ENCODE peak calls at places on chromosome 14, in eight cellular contexts. Y is LoVo, H is NCI-H1105, J is fibroblast of the aortic adventitia, B is MV-4-11, D is Kasumi-1, Z is SW 1271, F is astrocyte of the cerebellum. X is an unnamed sample.

GRCh38 chr14:29264865-29265264 is 498.3 kb downstream of the FOXG1 start:
- DNase-seq in Y (no peak), J (no peak), D (no peak), Z (no peak), B (no peak), H (no peak), F (no peak), X (no peak)

GRCh38 chr14:75831455-75831854 is 150.3 kb downstream of the TGFB3 start:
- DNase-seq in F (peak; percentile 83), Y (peak; percentile 38), H (peak; percentile 70), B (no peak), J (peak; percentile 81), Z (no peak), D (peak; percentile 74), X (peak; percentile 70)

GRCh38 chr14:56117765-56118610 is at the start of gene PELI2:
- DNase-seq in Y (peak; percentile 69), J (peak; percentile 68), F (peak; percentile 23), D (peak; percentile 60), Z (no peak), H (peak; percentile 80), B (peak; percentile 66), X (peak; percentile 83)

GRCh38 chr14:24232645-24233537 is at the start of gene GMPR2:
- DNase-seq in Z (no peak), F (no peak), D (peak; percentile 91), B (no peak), H (peak; percentile 77), Y (no peak), J (no peak), X (no peak)

GRCh38 chr14:54627718-54628345 is 60.9 kb downstream of the SAMD4A start:
- DNase-seq in Z (no peak), F (no peak), D (peak; percentile 59), Y (no peak), H (no peak), J (peak; percentile 63), B (peak; percentile 12), X (peak; percentile 78)

GRCh38 chr14:24392327-24393098 is 6.3 kb upstream of the NYNRIN start:
- DNase-seq in F (no peak), B (no peak), D (no peak), Z (no peak), H (peak; percentile 13), Y (peak; percentile 77), J (peak; percentile 57), X (peak; percentile 75)

GRCh38 chr14:37232907-37233481 is 35.3 kb downstream of the MIPOL1 start:
- DNase-seq in Z (no peak), F (peak; percentile 34), H (peak; percentile 54), J (peak; percentile 69), Y (peak; percentile 44), D (peak; percentile 53), B (peak; percentile 35), X (peak; percentile 71)

GRCh38 chr14:77045570-77045890 is 17.0 kb upstream of the IRF2BPL start:
- DNase-seq in H (no peak), Z (no peak), B (no peak), D (no peak), Y (peak; percentile 51), F (no peak), J (no peak), X (no peak)

GRCh38 chr14:72607386-72608125 is 286.3 kb downstream of the DPF3 start:
- DNase-seq in F (no peak), Z (no peak), D (no peak), H (no peak), J (no peak), B (no peak), Y (no peak), X (no peak)

GRCh38 chr14:50230601-50231474 is 540 bp downstream of the SOS2 start:
- DNase-seq in B (peak; percentile 61), D (peak; percentile 42), J (peak; percentile 74), H (peak; percentile 40), Z (peak; percentile 31), Y (peak; percentile 57), F (peak; percentile 22), X (peak; percentile 73)

GRCh38 chr14:94075008-94075407 is 6.0 kb downstream of the DDX24 start:
- DNase-seq in F (no peak), B (no peak), H (no peak), Z (no peak), Y (no peak), J (no peak), D (no peak), X (no peak)

GRCh38 chr14:104107611-104108569 is 22.4 kb downstream of the ASPG start:
- DNase-seq in Z (no peak), H (no peak), F (no peak), J (no peak), D (no peak), B (no peak), Y (no peak), X (no peak)

GRCh38 chr14:105173901-105174894 is 5.6 kb upstream of the JAG2 start:
- DNase-seq in B (peak; percentile 56), Y (no peak), D (peak; percentile 45), J (no peak), Z (no peak), F (no peak), H (no peak), X (no peak)

GRCh38 chr14:60133487-60133886 is 31.7 kb downstream of the DHRS7 start:
- DNase-seq in D (no peak), H (no peak), F (no peak), J (no peak), Y (no peak), Z (no peak), B (no peak), X (peak; percentile 11)

GRCh38 chr14:80390911-80391310 is 179.6 kb upstream of the DIO2 start:
- DNase-seq in H (no peak), F (no peak), D (no peak), B (no peak), Z (no peak), Y (no peak), J (peak; percentile 46), X (peak; percentile 66)

GRCh38 chr14:76985021-76985420 is 43.5 kb downstream of the IRF2BPL start:
- DNase-seq in F (no peak), Z (no peak), D (no peak), J (peak; percentile 30), Y (no peak), B (no peak), H (no peak), X (peak; percentile 37)

GRCh38 chr14:76091036-76091435 is 60.7 kb upstream of the GPATCH2L start:
- DNase-seq in Z (no peak), Y (no peak), B (no peak), D (no peak), F (no peak), J (peak; percentile 18), H (no peak), X (peak; percentile 10)

GRCh38 chr14:68616255-68616902 is 176.5 kb downstream of the ZFP36L1 start:
- DNase-seq in F (no peak), J (peak; percentile 50), B (no peak), Y (no peak), H (no peak), D (peak; percentile 32), Z (no peak), X (peak; percentile 57)

GRCh38 chr14:75636100-75636692 is 24.5 kb downstream of the ERG28 start:
- DNase-seq in H (no peak), J (peak; percentile 17), B (no peak), D (no peak), F (no peak), Y (no peak), Z (no peak), X (peak; percentile 48)

GRCh38 chr14:49621114-49621881 is 699 bp downstream of the MGAT2 start:
- DNase-seq in Z (peak; percentile 18), D (peak; percentile 66), Y (no peak), J (peak; percentile 42), B (peak; percentile 74), H (peak; percentile 65), F (peak; percentile 24), X (peak; percentile 61)

GRCh38 chr14:105944632-105945610 is 418.5 kb downstream of the TMEM121 start:
- DNase-seq in F (no peak), J (no peak), Z (peak; percentile 69), D (peak; percentile 23), H (peak; percentile 75), Y (peak; percentile 77), B (peak; percentile 54), X (no peak)

GRCh38 chr14:94110552-94111181 is at the start of gene IFI27:
- DNase-seq in J (peak; percentile 94), H (no peak), B (no peak), Z (no peak), Y (peak; percentile 86), D (no peak), F (no peak), X (peak; percentile 64)

GRCh38 chr14:35632276-35633071 is 98.5 kb downstream of the INSM2 start:
- DNase-seq in H (peak; percentile 89), J (peak; percentile 32), F (no peak), B (peak; percentile 20), Z (no peak), Y (no peak), D (no peak), X (peak; percentile 25)

GRCh38 chr14:22052795-22053194 is 379.2 kb upstream of the OR4E1 start:
- DNase-seq in H (no peak), J (no peak), F (no peak), B (no peak), Z (no peak), Y (no peak), D (no peak), X (no peak)

GRCh38 chr14:78847801-78848200 is 677.6 kb downstream of the NRXN3 start:
- DNase-seq in B (no peak), J (no peak), F (no peak), H (no peak), D (no peak), Z (no peak), Y (no peak), X (no peak)

GRCh38 chr14:88168498-88169165 is 154.4 kb downstream of the KCNK10 start:
- DNase-seq in Z (no peak), Y (peak; percentile 29), H (no peak), J (peak; percentile 49), D (peak; percentile 49), F (no peak), B (peak; percentile 54), X (peak; percentile 63)

GRCh38 chr14:68943107-68943506 is 36.0 kb downstream of the ACTN1 start:
- DNase-seq in Y (no peak), Z (no peak), B (no peak), D (no peak), H (no peak), J (no peak), F (no peak), X (no peak)

GRCh38 chr14:23284654-23285529 is 1.0 kb downstream of the HOMEZ start:
- DNase-seq in H (no peak), Z (no peak), Y (no peak), F (no peak), D (peak; percentile 13), J (peak; percentile 35), B (no peak), X (peak; percentile 21)

GRCh38 chr14:67633451-67634154 is 13.9 kb downstream of the ARG2 start:
- DNase-seq in D (no peak), J (no peak), Y (no peak), B (no peak), F (no peak), H (no peak), Z (no peak), X (no peak)

GRCh38 chr14:83548061-83548839 is 1981.7 kb upstream of the FLRT2 start:
- DNase-seq in H (no peak), B (no peak), Y (no peak), D (no peak), Z (no peak), F (no peak), J (peak; percentile 0), X (peak; percentile 34)

X was measured in fibroblast of pulmonary artery.